ENCODE peak calls at places on chromosomes 16 and 17, in five cellular contexts. J is CD8-positive, alpha-beta T cell; M is esophagus squamous epithelium; T is tibial artery; Y is CD4-positive, alpha-beta memory T cell. X is an unnamed sample.

GRCh38 chr17:53032861-53033271 is 789.9 kb upstream of the KIF2B start:
- DNase-seq in J (no peak), M (no peak), T (no peak), Y (no peak), X (no peak)

GRCh38 chr17:82193520-82194236 is 19.0 kb downstream of the CCDC57 start:
- DNase-seq in J (no peak), M (no peak), T (no peak), Y (no peak), X (no peak)

GRCh38 chr16:82963653-82964052 is 336.9 kb downstream of the CDH13 start:
- DNase-seq in J (no peak), M (no peak), T (no peak), Y (no peak), X (no peak)

GRCh38 chr16:69494993-69495392 is 70.6 kb downstream of the CYB5B start:
- DNase-seq in J (no peak), M (no peak), T (no peak), Y (no peak), X (no peak)

GRCh38 chr16:30948087-30948955 is 547 bp upstream of the ORAI3 start:
- DNase-seq in J (no peak), M (no peak), T (peak; percentile 94), Y (no peak), X (peak; percentile 94)

GRCh38 chr17:28204244-28204643 is 114.8 kb upstream of the TMEM97 start:
- DNase-seq in J (no peak), M (no peak), T (no peak), Y (no peak), X (no peak)

GRCh38 chr17:48722924-48723554 is at the start of gene PRAC2:
- DNase-seq in J (no peak), M (no peak), T (no peak), Y (no peak), X (no peak)

GRCh38 chr17:31418773-31419350 is 27.4 kb downstream of the RAB11FIP4 start:
- DNase-seq in J (no peak), M (no peak), T (no peak), Y (no peak), X (no peak)

GRCh38 chr16:86667035-86667434 is 88.7 kb downstream of the FOXL1 start:
- DNase-seq in J (no peak), M (no peak), T (no peak), Y (no peak), X (no peak)

GRCh38 chr17:39635614-39636176 is 1.2 kb upstream of the STARD3 start:
- DNase-seq in J (no peak), M (no peak), T (no peak), Y (no peak), X (no peak)

GRCh38 chr16:13453325-13453724 is 466.6 kb upstream of the ERCC4 start:
- DNase-seq in J (no peak), M (no peak), T (no peak), Y (no peak), X (no peak)

GRCh38 chr17:75750661-75751423 is 14.2 kb downstream of the GALK1 start:
- DNase-seq in J (no peak), M (no peak), T (no peak), Y (no peak), X (peak; percentile 63)

GRCh38 chr17:12522743-12523181 is 142.9 kb upstream of the MYOCD start:
- DNase-seq in J (no peak), M (no peak), T (no peak), Y (no peak), X (peak; percentile 47)

GRCh38 chr17:77160032-77160876 is 19.5 kb downstream of the SEC14L1 start:
- DNase-seq in J (no peak), M (no peak), T (no peak), Y (no peak), X (no peak)

GRCh38 chr16:22694887-22695382 is 119.0 kb upstream of the HS3ST2 start:
- DNase-seq in J (no peak), M (no peak), T (peak; percentile 50), Y (no peak), X (no peak)

GRCh38 chr17:13786000-13786598 is 184.4 kb upstream of the HS3ST3A1 start:
- DNase-seq in J (no peak), M (no peak), T (no peak), Y (no peak), X (no peak)

GRCh38 chr16:29927523-29927905 is 1.5 kb upstream of the KCTD13 start:
- DNase-seq in J (no peak), M (no peak), T (no peak), Y (no peak), X (no peak)

GRCh38 chr16:66295191-66295590 is 71.3 kb upstream of the CDH5 start:
- DNase-seq in J (no peak), M (no peak), T (no peak), Y (no peak), X (no peak)

GRCh38 chr17:57370051-57370581 is 113.8 kb downstream of the MSI2 start:
- DNase-seq in J (no peak), M (no peak), T (no peak), Y (no peak), X (no peak)

GRCh38 chr17:77889866-77890760 is 68.4 kb upstream of the TNRC6C start:
- DNase-seq in J (no peak), M (no peak), T (no peak), Y (no peak), X (peak; percentile 59)

GRCh38 chr17:69900101-69900500 is 174.9 kb upstream of the KCNJ16 start:
- DNase-seq in J (no peak), M (no peak), T (no peak), Y (no peak), X (no peak)

GRCh38 chr17:76909971-76910760 is 42.0 kb downstream of the MGAT5B start:
- DNase-seq in J (no peak), M (no peak), T (no peak), Y (peak; percentile 35), X (no peak)

GRCh38 chr17:48441231-48441711 is 11.3 kb upstream of the SKAP1 start:
- DNase-seq in J (no peak), M (no peak), T (no peak), Y (peak; percentile 88), X (no peak)

GRCh38 chr17:48995332-48995870 is 1.8 kb upstream of the IGF2BP1 start:
- DNase-seq in J (no peak), M (no peak), T (no peak), Y (no peak), X (no peak)

GRCh38 chr17:841313-841712 is 59.2 kb downstream of the MRM3 start:
- DNase-seq in J (no peak), M (no peak), T (no peak), Y (no peak), X (no peak)

GRCh38 chr17:48835971-48836370 is 5.1 kb downstream of the CALCOCO2 start:
- DNase-seq in J (no peak), M (no peak), T (no peak), Y (peak; percentile 5), X (no peak)

GRCh38 chr16:1430214-1430758 is 592 bp upstream of the PERCC1 start:
- DNase-seq in J (no peak), M (no peak), T (no peak), Y (no peak), X (no peak)

GRCh38 chr16:27177031-27177774 is 26.1 kb upstream of the KDM8 start:
- DNase-seq in J (no peak), M (no peak), T (no peak), Y (no peak), X (no peak)

GRCh38 chr17:77865716-77866115 is 92.8 kb upstream of the TNRC6C start:
- DNase-seq in J (no peak), M (no peak), T (no peak), Y (no peak), X (no peak)

GRCh38 chr17:42361781-42362186 is 26.5 kb downstream of the STAT3 start:
- DNase-seq in J (peak; percentile 54), M (no peak), T (no peak), Y (peak; percentile 22), X (no peak)

GRCh38 chr16:85531516-85531915 is 81.6 kb upstream of the GSE1 start:
- DNase-seq in J (no peak), M (no peak), T (no peak), Y (no peak), X (no peak)

GRCh38 chr16:80931985-80932720 is 74.5 kb downstream of the CMC2 start:
- DNase-seq in J (no peak), M (no peak), T (peak; percentile 62), Y (no peak), X (peak; percentile 80)

GRCh38 chr16:72428611-72429376 is 256.8 kb upstream of the PMFBP1 start:
- DNase-seq in J (no peak), M (no peak), T (no peak), Y (no peak), X (no peak)

GRCh38 chr17:80732268-80732667 is 187.6 kb downstream of the RPTOR start:
- DNase-seq in J (no peak), M (no peak), T (no peak), Y (no peak), X (no peak)
- H3K4me1 ChIP-seq in J (peaks cover 20% of the 10 kb centered on the region), M (no peaks in the 10 kb centered on the region), T (no peaks in the 10 kb centered on the region), Y (peaks cover 24% of the 10 kb centered on the region), X (no peaks in the 10 kb centered on the region)

DNA sequence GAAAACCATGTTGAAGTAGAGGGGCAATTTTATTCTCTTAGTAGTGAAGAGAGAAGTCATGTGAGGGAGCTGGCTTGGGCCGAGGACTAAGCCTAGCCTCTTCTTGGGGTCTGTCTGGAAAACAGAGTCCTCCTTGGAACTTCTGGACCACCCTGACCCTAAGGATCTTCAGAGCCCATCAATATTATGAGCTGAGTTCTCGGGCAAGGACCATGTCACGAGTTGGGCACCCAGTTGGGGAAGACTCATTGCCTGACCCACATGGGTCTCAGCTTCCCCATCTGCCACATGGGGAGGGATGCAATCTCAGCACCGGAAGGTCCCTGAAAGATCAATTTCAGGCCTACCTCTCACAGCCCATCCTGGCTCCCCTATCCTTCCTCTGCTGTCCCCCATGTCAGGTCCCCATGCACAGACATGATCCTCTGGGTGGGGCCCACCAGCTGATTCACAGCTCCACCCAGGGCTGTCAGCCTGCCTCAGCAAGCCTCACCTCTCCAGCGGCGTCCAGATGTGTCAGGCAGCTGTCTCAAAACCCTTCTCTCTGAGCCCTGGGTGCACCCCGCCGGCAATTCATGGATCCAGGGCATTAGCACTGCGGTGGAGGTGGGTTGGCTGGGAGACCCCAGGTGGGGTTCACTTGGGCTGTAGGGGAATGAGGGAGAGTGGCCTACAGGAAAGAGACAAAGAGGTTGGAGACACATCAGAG is 2.0 kb downstream of the NLRP1 start:
- DNase-seq in J (no peak), M (no peak), T (no peak), Y (no peak), X (no peak)
- H3K4me1 ChIP-seq in J (peaks cover 66% of the 10 kb centered on the region), M (peaks cover 57% of the 10 kb centered on the region), T (peaks cover 11% of the 10 kb centered on the region), Y (peaks cover 74% of the 10 kb centered on the region), X (no peaks in the 10 kb centered on the region)

GRCh38 chr17:74317071-74317470 is 9.0 kb upstream of the KIF19 start:
- DNase-seq in J (no peak), M (no peak), T (no peak), Y (no peak), X (no peak)
- H3K4me1 ChIP-seq in J (no peaks in the 10 kb centered on the region), M (no peaks in the 10 kb centered on the region), T (no peaks in the 10 kb centered on the region), Y (no peaks in the 10 kb centered on the region), X (no peaks in the 10 kb centered on the region)

DNA sequence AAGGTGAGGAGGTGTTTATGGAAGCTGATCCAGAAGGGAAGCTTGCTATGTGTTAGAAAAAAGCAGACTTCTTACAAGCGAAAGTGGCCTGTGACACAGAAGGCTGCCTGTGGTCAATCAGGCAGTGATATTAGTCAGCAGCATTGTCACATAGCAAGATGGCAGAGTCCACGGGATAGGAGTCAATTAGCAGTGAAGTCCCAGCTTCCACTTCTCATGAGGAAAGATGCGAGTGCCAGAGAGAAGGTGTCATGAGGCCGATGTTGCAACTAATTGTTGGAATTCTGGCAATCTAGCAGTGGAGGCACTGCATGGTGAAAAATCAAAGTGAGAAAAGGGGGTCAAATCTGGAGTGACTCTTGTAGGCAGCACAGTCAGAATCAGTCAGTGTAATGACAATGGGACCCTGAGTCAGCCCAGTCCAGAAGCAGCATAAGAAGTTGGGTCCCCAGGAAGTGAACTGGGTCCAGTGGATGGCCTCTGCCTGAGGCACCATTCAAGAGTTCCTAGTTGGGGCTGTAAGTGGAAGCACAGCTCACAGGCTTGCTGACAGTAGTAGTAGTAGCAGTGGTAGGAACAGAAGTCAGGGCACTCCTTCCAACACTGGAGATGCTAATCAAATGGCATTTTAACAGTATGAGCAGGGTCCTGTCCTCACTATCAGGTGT is 85.1 kb downstream of the TNFRSF13B start:
- DNase-seq in J (peak; percentile 31), M (no peak), T (no peak), Y (no peak), X (no peak)
- H3K4me1 ChIP-seq in J (no peaks in the 10 kb centered on the region), M (no peaks in the 10 kb centered on the region), T (no peaks in the 10 kb centered on the region), Y (no peaks in the 10 kb centered on the region), X (no peaks in the 10 kb centered on the region)

X was measured in aorta.